ENCODE peak calls at places on chromosome 10, in seven cellular contexts. R, N, L, F, V, U and C are unnamed samples.

GRCh38 chr10:101467286-101467770 is 113.4 kb downstream of the BTRC start:
- DNase-seq in U (peak), R (peak), F (peak), N (peak), V (peak), L (peak), C (peak)

GRCh38 chr10:23069019-23069665 is 26.2 kb upstream of the MSRB2 start:
- DNase-seq in V (no peak), N (no peak), U (no peak), F (no peak), R (no peak), L (no peak), C (no peak)

GRCh38 chr10:97701438-97702064 is 12.0 kb upstream of the MARVELD1 start:
- DNase-seq in U (peak), F (peak), V (peak), R (peak), N (peak), L (peak), C (peak)

GRCh38 chr10:133140417-133141143 is 19.4 kb upstream of the KNDC1 start:
- DNase-seq in R (no peak), N (no peak), U (no peak), L (no peak), V (no peak), F (no peak), C (no peak)

GRCh38 chr10:11793762-11794479 is 29.2 kb upstream of the PROSER2 start:
- DNase-seq in R (peak), V (peak), L (no peak), N (no peak), F (peak), U (peak), C (peak)

GRCh38 chr10:68516766-68517165 is 10.6 kb downstream of the SLC25A16 start:
- DNase-seq in N (no peak), F (peak), R (peak), L (peak), V (peak), U (no peak), C (peak)

GRCh38 chr10:46516660-46517416 is 39.6 kb downstream of the GPRIN2 start:
- DNase-seq in F (peak), U (no peak), L (peak), V (peak), R (peak), N (no peak), C (peak)

GRCh38 chr10:31700222-31700621 is 228.4 kb downstream of the ARHGAP12 start:
- DNase-seq in F (no peak), U (no peak), L (no peak), N (peak), R (no peak), V (no peak), C (no peak)

GRCh38 chr10:72690071-72690755 is 1.7 kb upstream of the MCU start:
- DNase-seq in N (no peak), F (no peak), R (no peak), L (peak), U (no peak), V (no peak), C (peak)

GRCh38 chr10:103540722-103541121 is 47.2 kb downstream of the NEURL1 start:
- DNase-seq in N (no peak), F (peak), U (no peak), V (no peak), R (no peak), L (peak), C (no peak)